ENCODE peak calls at places on chromosome 12, in six cellular contexts. One of them, this sample, is unnamed.

GRCh38 chr12:101967506-101967905 is 90.1 kb downstream of the DRAM1 start:
- DNase-seq in cardiac fibroblast: no peak
- DNase-seq in psoas muscle: no peak
- DNase-seq in A673: no peak
- DNase-seq in AG04450: no peak
- DNase-seq in heart left ventricle: no peak
- DNase-seq in this sample: no peak

GRCh38 chr12:43832506-43833168 is 3.2 kb upstream of the TMEM117 start:
- DNase-seq in A673: no peak
- DNase-seq in heart left ventricle: no peak
- DNase-seq in psoas muscle: no peak
- DNase-seq in AG04450: no peak
- DNase-seq in cardiac fibroblast: no peak
- DNase-seq in this sample: no peak

GRCh38 chr12:109383240-109383639 is 35.5 kb downstream of the MYO1H start:
- DNase-seq in AG04450: no peak
- DNase-seq in heart left ventricle: no peak
- DNase-seq in cardiac fibroblast: no peak
- DNase-seq in psoas muscle: no peak
- DNase-seq in A673: no peak
- DNase-seq in this sample: no peak

GRCh38 chr12:509494-509893 is 49.8 kb downstream of the B4GALNT3 start:
- DNase-seq in psoas muscle: no peak
- DNase-seq in cardiac fibroblast: peak; percentile 28
- DNase-seq in AG04450: no peak
- DNase-seq in A673: peak; percentile 79
- DNase-seq in heart left ventricle: peak; percentile 30
- DNase-seq in this sample: peak; percentile 28

GRCh38 chr12:117890644-117891043 is 78.1 kb downstream of the KSR2 start:
- DNase-seq in A673: no peak
- DNase-seq in psoas muscle: no peak
- DNase-seq in AG04450: no peak
- DNase-seq in cardiac fibroblast: no peak
- DNase-seq in heart left ventricle: no peak
- DNase-seq in this sample: no peak

GRCh38 chr12:133130038-133130807 is at the start of the genes ZNF10 and ZNF891:
- DNase-seq in A673: peak; percentile 95
- DNase-seq in cardiac fibroblast: peak; percentile 97
- DNase-seq in AG04450: peak; percentile 90
- DNase-seq in psoas muscle: peak; percentile 98
- DNase-seq in heart left ventricle: peak; percentile 97
- DNase-seq in this sample: peak; percentile 96

GRCh38 chr12:110656071-110656655 is 32.8 kb downstream of the HVCN1 start:
- DNase-seq in cardiac fibroblast: no peak
- DNase-seq in AG04450: no peak
- DNase-seq in psoas muscle: no peak
- DNase-seq in A673: no peak
- DNase-seq in heart left ventricle: no peak
- DNase-seq in this sample: no peak

GRCh38 chr12:116784238-116784612 is 46.1 kb downstream of the RNFT2 start:
- DNase-seq in heart left ventricle: no peak
- DNase-seq in AG04450: no peak
- DNase-seq in psoas muscle: no peak
- DNase-seq in cardiac fibroblast: no peak
- DNase-seq in A673: peak; percentile 32
- DNase-seq in this sample: no peak

GRCh38 chr12:24081581-24081980 is 132.1 kb upstream of the SOX5 start:
- DNase-seq in psoas muscle: no peak
- DNase-seq in cardiac fibroblast: no peak
- DNase-seq in A673: no peak
- DNase-seq in AG04450: no peak
- DNase-seq in heart left ventricle: no peak
- DNase-seq in this sample: no peak

GRCh38 chr12:96136720-96137378 is 57.3 kb upstream of the ELK3 start:
- DNase-seq in cardiac fibroblast: peak; percentile 27
- DNase-seq in heart left ventricle: no peak
- DNase-seq in AG04450: no peak
- DNase-seq in A673: peak; percentile 9
- DNase-seq in psoas muscle: no peak
- DNase-seq in this sample: no peak

GRCh38 chr12:128258866-128259555 is 8.0 kb upstream of the TMEM132C start:
- DNase-seq in AG04450: no peak
- DNase-seq in heart left ventricle: no peak
- DNase-seq in A673: no peak
- DNase-seq in cardiac fibroblast: no peak
- DNase-seq in psoas muscle: no peak
- DNase-seq in this sample: no peak

GRCh38 chr12:93453633-93454032 is 11.9 kb upstream of the UBE2N start:
- DNase-seq in psoas muscle: no peak
- DNase-seq in A673: no peak
- DNase-seq in cardiac fibroblast: peak; percentile 79
- DNase-seq in heart left ventricle: no peak
- DNase-seq in AG04450: no peak
- DNase-seq in this sample: peak; percentile 69

GRCh38 chr12:91179315-91179714 is 3.3 kb downstream of the DCN start:
- DNase-seq in heart left ventricle: no peak
- DNase-seq in AG04450: no peak
- DNase-seq in A673: no peak
- DNase-seq in cardiac fibroblast: peak; percentile 84
- DNase-seq in psoas muscle: no peak
- DNase-seq in this sample: peak; percentile 62

GRCh38 chr12:91180577-91180976 is 2.0 kb downstream of the DCN start:
- DNase-seq in cardiac fibroblast: peak; percentile 82
- DNase-seq in psoas muscle: no peak
- DNase-seq in A673: peak; percentile 33
- DNase-seq in AG04450: no peak
- DNase-seq in heart left ventricle: no peak
- DNase-seq in this sample: peak; percentile 95

GRCh38 chr12:91181053-91181452 is 1.6 kb downstream of the DCN start:
- DNase-seq in cardiac fibroblast: peak; percentile 60
- DNase-seq in psoas muscle: no peak
- DNase-seq in heart left ventricle: no peak
- DNase-seq in AG04450: no peak
- DNase-seq in A673: no peak
- DNase-seq in this sample: peak; percentile 41

GRCh38 chr12:91178801-91179200 is 3.8 kb downstream of the DCN start:
- DNase-seq in AG04450: no peak
- DNase-seq in A673: no peak
- DNase-seq in cardiac fibroblast: no peak
- DNase-seq in heart left ventricle: no peak
- DNase-seq in psoas muscle: no peak
- DNase-seq in this sample: peak; percentile 15

DNA sequence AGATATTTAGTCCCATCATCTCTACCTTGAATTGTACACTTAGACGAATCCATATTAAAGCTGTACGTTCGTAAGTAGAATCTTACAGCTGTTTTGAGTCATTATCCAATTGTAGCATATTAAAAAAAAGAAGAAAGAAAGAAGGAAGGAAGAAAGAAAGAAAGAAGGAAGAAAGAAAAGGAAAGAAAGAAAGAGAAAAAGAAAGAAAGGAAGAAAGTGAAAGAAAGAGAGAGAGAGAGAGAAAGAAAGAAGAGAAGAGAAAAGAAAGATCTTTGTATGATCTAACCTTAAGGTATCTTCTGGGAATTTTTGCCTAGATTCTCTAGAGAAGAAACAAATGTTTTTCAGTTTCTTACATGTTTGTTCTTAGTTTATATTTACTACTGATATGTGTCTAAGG is 2.5 kb downstream of the DCN start:
- DNase-seq in A673: no peak
- DNase-seq in psoas muscle: no peak
- DNase-seq in AG04450: no peak
- DNase-seq in heart left ventricle: no peak
- DNase-seq in cardiac fibroblast: no peak
- DNase-seq in this sample: no peak
- H3K4me3 ChIP-seq in A673: no peak overlapping the region
- H3K4me3 ChIP-seq in psoas muscle: peak overlapping the region; percentile 45
- H3K4me3 ChIP-seq in AG04450: peak overlapping the region; percentile 53
- H3K4me3 ChIP-seq in heart left ventricle: peak overlapping the region; percentile 48
- H3K4me3 ChIP-seq in cardiac fibroblast: peak overlapping the region; percentile 62
- H3K4me3 ChIP-seq in this sample: peak overlapping the region; percentile 72

DNA sequence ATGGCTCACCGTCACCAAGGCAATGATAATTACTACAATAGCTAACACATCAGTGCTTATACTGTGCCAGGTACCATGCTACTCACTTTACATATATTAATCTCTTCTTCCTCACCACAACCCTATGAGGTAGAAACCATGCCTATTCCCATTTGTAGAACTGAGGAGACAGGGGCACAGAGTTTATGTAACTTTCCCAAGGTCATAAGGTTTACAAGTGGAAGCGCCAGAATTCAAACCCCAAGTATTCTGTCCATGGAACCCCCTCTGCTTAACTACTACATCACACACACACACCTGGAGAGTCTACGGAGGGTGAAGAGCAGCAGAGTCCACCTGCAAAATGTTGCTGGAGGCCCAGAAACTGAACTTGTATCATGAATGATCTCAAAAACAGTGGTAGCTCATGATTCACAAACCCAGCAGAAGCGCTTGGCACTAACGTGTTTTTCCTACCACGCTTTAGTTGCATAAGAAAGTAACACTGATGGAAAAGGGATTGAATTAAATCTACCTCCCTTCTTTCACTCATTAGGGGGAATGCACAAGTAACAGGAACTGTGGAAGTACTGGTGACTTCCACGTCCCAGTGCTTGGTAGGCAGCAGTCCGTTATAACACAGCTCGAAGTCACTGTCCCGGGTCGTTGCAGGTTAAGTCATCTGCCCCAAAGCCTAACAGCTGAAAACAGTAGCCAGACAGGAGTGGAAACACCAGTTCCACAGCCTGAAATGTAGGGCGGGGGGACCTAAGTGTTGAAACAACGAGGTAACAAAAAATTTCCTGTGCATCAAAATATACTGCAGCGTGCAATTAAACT is 2.0 kb downstream of the ITPR2 start:
- DNase-seq in heart left ventricle: no peak
- DNase-seq in AG04450: no peak
- DNase-seq in psoas muscle: no peak
- DNase-seq in cardiac fibroblast: no peak
- DNase-seq in A673: no peak
- DNase-seq in this sample: no peak
- H3K4me3 ChIP-seq in heart left ventricle: peak overlapping the region; percentile 11
- H3K4me3 ChIP-seq in AG04450: no peak overlapping the region
- H3K4me3 ChIP-seq in psoas muscle: peak overlapping the region; percentile 86
- H3K4me3 ChIP-seq in cardiac fibroblast: no peak overlapping the region
- H3K4me3 ChIP-seq in A673: no peak overlapping the region
- H3K4me3 ChIP-seq in this sample: no peak overlapping the region

GRCh38 chr12:32390572-32391219 is 8.7 kb upstream of the FGD4 start:
- DNase-seq in psoas muscle: no peak
- DNase-seq in heart left ventricle: peak; percentile 31
- DNase-seq in A673: no peak
- DNase-seq in AG04450: no peak
- DNase-seq in cardiac fibroblast: peak; percentile 54
- DNase-seq in this sample: no peak
- H3K4me3 ChIP-seq in psoas muscle: peak overlapping the region; percentile 54
- H3K4me3 ChIP-seq in heart left ventricle: peak overlapping the region; percentile 44
- H3K4me3 ChIP-seq in A673: no peak overlapping the region
- H3K4me3 ChIP-seq in AG04450: peak overlapping the region; percentile 40
- H3K4me3 ChIP-seq in cardiac fibroblast: peak overlapping the region; percentile 41
- H3K4me3 ChIP-seq in this sample: peak overlapping the region; percentile 26

DNA sequence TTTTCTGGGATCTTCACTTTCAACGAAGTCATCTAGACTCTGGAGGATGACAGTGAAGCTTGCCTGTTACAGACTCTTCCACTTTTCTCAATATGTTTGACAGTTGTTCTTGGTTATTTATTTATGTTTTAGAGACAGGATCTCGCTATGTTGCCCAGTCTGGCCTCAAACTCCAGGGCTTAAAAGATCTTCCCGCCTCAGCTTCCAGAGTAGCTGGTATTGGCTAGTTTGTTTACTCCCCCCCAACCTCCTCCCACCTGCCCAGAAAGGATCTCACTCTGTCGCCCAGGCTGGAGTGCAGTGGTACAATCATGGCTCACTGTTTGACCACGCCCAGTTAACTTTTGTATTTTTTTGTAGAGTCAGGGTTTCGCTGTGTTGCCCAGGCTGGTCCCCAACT is 3.3 kb downstream of the SPATS2 start:
- DNase-seq in cardiac fibroblast: no peak
- DNase-seq in AG04450: no peak
- DNase-seq in A673: no peak
- DNase-seq in heart left ventricle: no peak
- DNase-seq in psoas muscle: no peak
- DNase-seq in this sample: no peak
- H3K4me3 ChIP-seq in cardiac fibroblast: no peak overlapping the region
- H3K4me3 ChIP-seq in AG04450: no peak overlapping the region
- H3K4me3 ChIP-seq in A673: no peak overlapping the region
- H3K4me3 ChIP-seq in heart left ventricle: no peak overlapping the region
- H3K4me3 ChIP-seq in psoas muscle: no peak overlapping the region
- H3K4me3 ChIP-seq in this sample: no peak overlapping the region

GRCh38 chr12:130043685-130044421 is 118.4 kb upstream of the FZD10 start:
- DNase-seq in cardiac fibroblast: no peak
- DNase-seq in A673: no peak
- DNase-seq in heart left ventricle: no peak
- DNase-seq in psoas muscle: no peak
- DNase-seq in AG04450: no peak
- DNase-seq in this sample: no peak

GRCh38 chr12:130049666-130050065 is 112.6 kb upstream of the FZD10 start:
- DNase-seq in cardiac fibroblast: no peak
- DNase-seq in heart left ventricle: no peak
- DNase-seq in AG04450: no peak
- DNase-seq in psoas muscle: no peak
- DNase-seq in A673: no peak
- DNase-seq in this sample: no peak

GRCh38 chr12:130041983-130042812 is 120.1 kb upstream of the FZD10 start:
- DNase-seq in psoas muscle: peak; percentile 68
- DNase-seq in A673: no peak
- DNase-seq in AG04450: no peak
- DNase-seq in heart left ventricle: no peak
- DNase-seq in cardiac fibroblast: no peak
- DNase-seq in this sample: no peak

DNA sequence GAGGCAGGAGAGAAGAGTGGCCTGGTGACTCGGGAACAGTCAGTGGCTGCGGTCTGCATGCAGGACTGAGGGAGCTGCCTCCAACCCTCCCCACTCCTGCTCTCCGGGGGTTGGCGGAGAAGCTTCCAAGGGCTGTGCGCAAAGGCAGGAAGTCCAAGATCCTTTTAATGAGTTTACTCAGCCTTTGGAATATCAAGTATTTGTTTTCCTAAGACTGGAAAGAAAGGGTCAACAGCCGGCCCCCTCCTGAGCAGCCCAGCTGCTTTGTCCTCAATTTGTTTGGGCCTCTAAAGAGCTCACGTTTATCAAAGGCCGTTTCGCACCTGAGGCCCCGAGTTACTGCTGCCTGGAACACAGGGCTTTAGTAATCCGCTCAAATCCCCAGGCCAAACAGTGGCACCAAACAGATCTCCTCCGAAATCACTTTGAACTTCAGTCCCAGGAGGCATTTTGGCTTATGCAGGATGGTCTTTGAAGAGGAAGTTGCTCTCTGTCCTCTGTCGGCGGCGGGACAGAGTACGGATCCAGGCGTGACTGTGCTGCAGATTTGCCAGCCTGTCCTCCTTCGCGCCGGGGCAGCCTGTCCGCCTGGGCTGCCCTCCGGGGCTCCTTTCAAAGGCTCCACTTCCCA is 117.2 kb upstream of the FZD10 start:
- DNase-seq in cardiac fibroblast: no peak
- DNase-seq in heart left ventricle: no peak
- DNase-seq in psoas muscle: no peak
- DNase-seq in A673: no peak
- DNase-seq in AG04450: no peak
- DNase-seq in this sample: no peak
- H3K4me3 ChIP-seq in cardiac fibroblast: no peak overlapping the region
- H3K4me3 ChIP-seq in heart left ventricle: no peak overlapping the region
- H3K4me3 ChIP-seq in psoas muscle: no peak overlapping the region
- H3K4me3 ChIP-seq in A673: no peak overlapping the region
- H3K4me3 ChIP-seq in AG04450: no peak overlapping the region
- H3K4me3 ChIP-seq in this sample: no peak overlapping the region